ENCODE peak calls at places on chromosome 10, in eight cellular contexts. Q, A, J, O, L, U, Z and I are unnamed samples.

GRCh38 chr10:132095403-132096113 is 29.8 kb downstream of the JAKMIP3 start:
- DNase-seq in Q (no peak), A (no peak), J (no peak), O (no peak), L (no peak), U (no peak), Z (no peak), I (no peak)

GRCh38 chr10:12975266-12975665 is 26.2 kb downstream of the CCDC3 start:
- DNase-seq in Q (no peak), A (no peak), J (peak; percentile 62), O (no peak), L (no peak), U (no peak), Z (no peak), I (no peak)

GRCh38 chr10:123044391-123044790 is 35.6 kb downstream of the ACADSB start:
- DNase-seq in Q (no peak), A (no peak), J (peak; percentile 25), O (no peak), L (no peak), U (no peak), Z (no peak), I (peak; percentile 27)

GRCh38 chr10:9274206-9274755 is 1219.8 kb downstream of the GATA3 start:
- DNase-seq in Q (no peak), A (no peak), J (no peak), O (no peak), L (no peak), U (no peak), Z (no peak), I (no peak)

GRCh38 chr10:132335189-132336063 is 3.4 kb downstream of the LRRC27 start:
- DNase-seq in Q (no peak), A (no peak), J (no peak), O (no peak), L (no peak), U (no peak), Z (no peak), I (no peak)

GRCh38 chr10:42969909-42970308 is 107.0 kb upstream of the RET start:
- DNase-seq in Q (no peak), A (no peak), J (no peak), O (no peak), L (no peak), U (no peak), Z (no peak), I (no peak)

GRCh38 chr10:90162464-90162863 is 461.1 kb downstream of the KIF20B start:
- DNase-seq in Q (no peak), A (no peak), J (peak; percentile 6), O (no peak), L (no peak), U (no peak), Z (no peak), I (no peak)

GRCh38 chr10:96271017-96271815 is at the start of gene BLNK:
- DNase-seq in Q (peak; percentile 76), A (peak; percentile 19), J (peak; percentile 90), O (no peak), L (peak; percentile 50), U (peak; percentile 61), Z (peak; percentile 81), I (peak; percentile 77)

GRCh38 chr10:72375585-72375984 is 20.9 kb upstream of the DNAJB12 start:
- DNase-seq in Q (no peak), A (no peak), J (no peak), O (no peak), L (no peak), U (no peak), Z (no peak), I (no peak)

GRCh38 chr10:121276046-121276445 is 322.2 kb downstream of the FGFR2 start:
- DNase-seq in Q (no peak), A (no peak), J (no peak), O (no peak), L (no peak), U (no peak), Z (no peak), I (no peak)

GRCh38 chr10:98170249-98171117 is 36.0 kb downstream of the R3HCC1L start:
- DNase-seq in Q (no peak), A (no peak), J (peak; percentile 69), O (peak; percentile 19), L (no peak), U (no peak), Z (peak; percentile 46), I (peak; percentile 58)

GRCh38 chr10:29996842-29997123 is 62.6 kb downstream of the JCAD start:
- DNase-seq in Q (no peak), A (no peak), J (no peak), O (no peak), L (no peak), U (no peak), Z (no peak), I (no peak)

DNA sequence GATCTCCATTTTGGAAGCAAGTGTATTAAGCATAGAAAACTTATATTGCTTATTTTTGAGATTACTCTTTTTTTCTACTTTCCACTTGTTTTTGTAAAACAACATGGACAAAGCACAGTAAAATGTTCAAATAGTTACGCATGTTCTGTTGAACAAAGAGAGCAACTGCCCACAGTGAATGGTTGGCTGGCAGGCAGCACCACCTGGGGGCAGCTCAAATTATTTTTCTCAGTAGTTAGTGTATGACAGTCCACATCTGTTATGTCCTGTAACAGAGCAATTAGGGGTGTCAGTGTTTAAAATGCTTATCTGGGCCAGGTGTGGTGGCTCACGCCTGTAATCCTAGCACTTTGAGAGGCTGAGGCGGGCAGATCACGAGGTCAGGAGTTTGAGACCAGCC is 46.1 kb upstream of the CACUL1 start:
- DNase-seq in Q (no peak), A (no peak), J (peak; percentile 50), O (no peak), L (no peak), U (no peak), Z (peak; percentile 59), I (peak; percentile 32)
- TF ChIP-seq CTCF in Q (no peak), A (peak; percentile 40), J (peak; percentile 55), O (peak; percentile 56), L (peak; percentile 63), U (peak; percentile 50), Z (peak; percentile 72), I (no peak)

GRCh38 chr10:81873932-81874816 is 820 bp upstream of the NRG3 start:
- DNase-seq in Q (no peak), A (no peak), J (peak; percentile 44), O (peak; percentile 69), L (peak; percentile 40), U (peak; percentile 34), Z (peak; percentile 62), I (no peak)
- TF ChIP-seq CTCF in Q (no peak), A (no peak), J (no peak), O (peak; percentile 13), L (no peak), U (no peak), Z (no peak), I (no peak)

DNA sequence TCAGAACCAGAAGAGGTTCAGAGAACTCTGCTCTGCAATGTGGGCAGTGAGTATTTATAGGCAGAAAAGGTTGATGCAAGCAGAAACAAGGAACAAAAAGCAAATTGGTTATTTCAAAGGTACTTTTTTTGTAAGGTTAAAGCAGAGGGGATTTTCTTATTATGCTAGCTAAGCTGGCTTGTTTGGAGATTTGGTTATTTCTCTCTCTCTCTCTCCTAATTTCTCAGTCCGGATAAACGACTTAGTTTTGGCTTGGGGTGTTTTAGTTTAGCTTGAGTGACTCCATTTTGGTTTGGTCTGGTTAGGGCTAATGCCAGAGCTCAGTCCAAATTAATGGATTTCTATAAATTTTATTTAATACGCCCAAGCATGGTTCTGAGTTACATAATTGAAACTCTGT is 566.8 kb downstream of the SH2D4B start:
- DNase-seq in Q (no peak), A (no peak), J (no peak), O (no peak), L (no peak), U (no peak), Z (no peak), I (no peak)
- TF ChIP-seq CTCF in Q (no peak), A (no peak), J (no peak), O (no peak), L (no peak), U (no peak), Z (no peak), I (no peak)

DNA sequence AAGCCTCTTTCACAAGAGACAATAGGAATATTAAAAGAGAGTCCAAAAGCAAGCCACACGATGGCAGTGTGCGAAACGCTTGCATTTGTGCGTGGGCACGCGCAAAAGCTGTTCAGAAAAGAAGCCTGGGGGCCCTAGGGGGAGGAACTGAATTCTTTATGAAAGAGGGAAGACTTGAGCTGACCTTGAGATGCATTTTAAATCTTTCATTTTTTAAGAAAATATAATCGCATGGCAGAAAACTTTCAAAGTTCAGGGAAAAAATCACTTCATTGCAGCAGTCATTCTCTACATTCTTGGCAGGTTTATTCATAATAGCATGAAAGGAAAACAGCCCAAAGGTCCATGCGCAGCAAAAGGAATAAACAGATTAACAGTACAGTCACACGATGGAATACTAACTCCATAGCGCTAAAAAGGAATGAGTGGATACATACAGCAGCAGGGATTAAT is 206.5 kb upstream of the PRKCQ start:
- DNase-seq in Q (no peak), A (no peak), J (peak; percentile 67), O (peak; percentile 29), L (no peak), U (no peak), Z (no peak), I (peak; percentile 35)
- TF ChIP-seq CTCF in Q (no peak), A (peak; percentile 50), J (peak; percentile 67), O (peak; percentile 58), L (peak; percentile 37), U (peak; percentile 43), Z (no peak), I (no peak)

GRCh38 chr10:79331709-79332108 is 15.6 kb upstream of the PPIF start:
- DNase-seq in Q (no peak), A (no peak), J (peak; percentile 98), O (no peak), L (peak; percentile 62), U (no peak), Z (no peak), I (peak; percentile 46)
- TF ChIP-seq CTCF in Q (no peak), A (no peak), J (no peak), O (no peak), L (no peak), U (no peak), Z (no peak), I (no peak)

GRCh38 chr10:117462816-117463544 is 79.6 kb upstream of the EMX2 start:
- DNase-seq in Q (no peak), A (no peak), J (no peak), O (no peak), L (no peak), U (no peak), Z (no peak), I (no peak)

GRCh38 chr10:117460846-117461765 is 81.4 kb upstream of the EMX2 start:
- DNase-seq in Q (no peak), A (no peak), J (no peak), O (no peak), L (no peak), U (no peak), Z (no peak), I (no peak)

GRCh38 chr10:117461766-117462423 is 80.7 kb upstream of the EMX2 start:
- DNase-seq in Q (peak; percentile 89), A (no peak), J (peak; percentile 97), O (no peak), L (no peak), U (peak; percentile 65), Z (no peak), I (peak; percentile 96)

GRCh38 chr10:117463545-117463920 is 79.0 kb upstream of the EMX2 start:
- DNase-seq in Q (no peak), A (no peak), J (no peak), O (no peak), L (no peak), U (no peak), Z (no peak), I (no peak)

DNA sequence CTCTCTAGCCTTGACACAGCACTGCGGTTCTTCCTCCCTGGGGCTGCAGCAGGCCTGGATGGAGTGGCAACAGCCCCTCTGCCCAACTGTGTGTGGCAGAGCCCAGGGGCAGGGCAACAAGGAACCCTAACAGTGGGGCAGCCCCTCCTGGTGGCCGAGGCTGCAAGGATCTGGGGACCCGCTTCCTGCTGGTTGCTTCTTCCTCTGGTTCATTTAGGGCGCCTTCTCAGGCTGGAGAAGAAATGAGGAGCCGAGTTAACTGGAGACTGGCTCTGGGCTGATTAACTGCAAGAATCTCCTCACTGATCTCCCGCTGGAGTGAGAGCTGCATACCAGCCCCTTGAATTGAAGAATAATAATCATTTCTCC is 80.1 kb upstream of the EMX2 start:
- DNase-seq in Q (no peak), A (no peak), J (no peak), O (no peak), L (no peak), U (no peak), Z (no peak), I (no peak)
- TF ChIP-seq CTCF in Q (no peak), A (no peak), J (peak; percentile 14), O (peak; percentile 27), L (no peak), U (no peak), Z (no peak), I (no peak)